ENCODE peak calls at places on chromosome 3, in ten cellular contexts. Z is heart left ventricle, A is ovary, N is sigmoid colon, J is body of pancreas, T is Peyer's patch, V is tibial nerve, I is stomach, D is HepG2, R is IMR-90. B is an unnamed sample.
A peak's percentile ranks its signal among the peaks of the same experiment; 100 is the strongest.

GRCh38 chr3:77464106-77464688 is 424.3 kb downstream of the ROBO2 start:
- DNase-seq in Z (no peak), A (no peak), N (no peak), J (no peak), T (no peak), V (no peak), I (no peak), D (no peak), R (no peak), B (no peak)

GRCh38 chr3:108130705-108131104 is 39.9 kb upstream of the CD47 start:
- DNase-seq in Z (no peak), A (no peak), N (no peak), J (no peak), T (no peak), V (no peak), I (no peak), D (no peak), R (peak; percentile 53), B (no peak)

GRCh38 chr3:53709856-53710674 is 136.2 kb downstream of the CHDH start:
- DNase-seq in Z (peak; percentile 73), A (peak; percentile 75), N (peak; percentile 84), J (peak; percentile 69), T (peak; percentile 64), V (peak; percentile 41), I (peak; percentile 75), D (peak; percentile 50), R (peak; percentile 53), B (peak; percentile 86)

GRCh38 chr3:169813757-169814517 is 1.2 kb upstream of the LRRC34 start:
- DNase-seq in Z (no peak), A (peak; percentile 31), N (no peak), J (peak; percentile 27), T (peak; percentile 55), V (no peak), I (peak; percentile 46), D (peak; percentile 33), R (no peak), B (peak; percentile 93)

GRCh38 chr3:15040844-15041243 is 24.3 kb downstream of the MRPS25 start:
- DNase-seq in Z (no peak), A (no peak), N (no peak), J (no peak), T (no peak), V (no peak), I (no peak), D (no peak), R (no peak), B (no peak)

GRCh38 chr3:141266797-141267555 is 35.4 kb downstream of the PXYLP1 start:
- DNase-seq in Z (no peak), A (no peak), N (no peak), J (no peak), T (no peak), V (no peak), I (no peak), D (no peak), R (no peak), B (no peak)

GRCh38 chr3:66010348-66011097 is 28.2 kb downstream of the MAGI1 start:
- DNase-seq in Z (no peak), A (no peak), N (no peak), J (no peak), T (no peak), V (no peak), I (no peak), D (peak; percentile 16), R (no peak), B (no peak)

GRCh38 chr3:164641071-164641470 is 437.2 kb downstream of the SI start:
- DNase-seq in Z (no peak), A (no peak), N (no peak), J (no peak), T (no peak), V (no peak), I (no peak), D (no peak), R (no peak), B (no peak)

GRCh38 chr3:108136888-108137814 is 46.3 kb upstream of the CD47 start:
- DNase-seq in Z (no peak), A (no peak), N (no peak), J (no peak), T (no peak), V (no peak), I (no peak), D (no peak), R (no peak), B (no peak)

GRCh38 chr3:50652709-50653108 is 22.0 kb upstream of the DOCK3 start:
- DNase-seq in Z (no peak), A (no peak), N (no peak), J (peak; percentile 37), T (peak; percentile 64), V (no peak), I (peak; percentile 48), D (peak; percentile 43), R (peak; percentile 8), B (peak; percentile 82)

GRCh38 chr3:142808103-142808917 is 80.6 kb downstream of the PCOLCE2 start:
- DNase-seq in Z (no peak), A (no peak), N (no peak), J (no peak), T (no peak), V (no peak), I (no peak), D (peak; percentile 5), R (peak; percentile 72), B (no peak)

GRCh38 chr3:72661115-72661457 is 187.2 kb downstream of the SHQ1 start:
- DNase-seq in Z (peak; percentile 78), A (no peak), N (peak; percentile 92), J (peak; percentile 91), T (no peak), V (no peak), I (peak; percentile 86), D (no peak), R (peak; percentile 63), B (no peak)

GRCh38 chr3:20751299-20751698 is 565.3 kb upstream of the SGO1 start:
- DNase-seq in Z (no peak), A (no peak), N (no peak), J (no peak), T (no peak), V (no peak), I (no peak), D (no peak), R (no peak), B (no peak)

DNA sequence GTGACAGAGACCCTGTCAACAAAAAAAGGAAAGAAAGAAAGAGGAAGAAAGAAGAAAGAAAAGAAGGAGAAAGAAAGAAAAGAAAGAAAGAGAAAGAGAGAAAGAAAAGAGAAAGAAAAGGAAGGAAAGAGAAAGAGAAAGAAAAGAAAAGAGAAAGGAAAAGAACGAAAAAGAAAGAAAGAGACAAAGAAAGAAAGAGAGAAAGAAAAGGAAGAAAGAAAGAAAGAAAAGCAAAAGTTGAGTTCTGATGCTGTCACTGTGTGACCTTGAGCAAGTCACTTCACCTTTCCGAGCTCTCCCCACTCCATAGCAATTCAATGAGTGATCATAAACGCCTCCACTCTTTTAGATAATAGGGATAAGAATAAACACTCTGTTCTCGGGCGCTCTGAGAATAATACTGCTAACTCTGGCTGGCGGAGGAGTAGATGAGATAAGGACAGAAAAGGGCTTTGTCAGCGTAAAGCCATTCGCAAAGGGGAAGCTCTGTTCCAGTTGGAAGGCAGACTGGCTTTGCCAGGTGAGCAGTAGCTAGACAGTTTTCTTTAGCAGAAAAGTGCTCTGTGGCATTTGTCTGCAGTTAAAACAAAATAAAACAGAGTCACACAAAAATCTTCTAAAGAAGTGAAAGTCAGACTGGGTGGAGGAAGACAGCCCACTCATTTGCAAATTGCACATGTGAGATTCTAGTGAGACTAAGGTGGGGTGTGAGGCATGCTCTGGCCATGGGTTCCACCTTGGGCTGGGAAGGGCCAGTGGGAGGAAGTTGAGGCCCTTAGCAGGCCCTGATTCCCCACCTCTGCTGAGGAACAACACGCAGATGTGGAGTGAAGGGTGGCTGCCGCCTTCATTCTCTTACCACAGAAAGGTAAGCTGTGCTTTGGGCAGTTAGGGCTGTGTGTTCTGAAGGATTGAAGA is 9.6 kb upstream of the FLNB start:
- DNase-seq in Z (no peak), A (no peak), N (no peak), J (peak; percentile 41), T (no peak), V (no peak), I (peak; percentile 51), D (peak; percentile 77), R (peak; percentile 81), B (no peak)
- TF ChIP-seq POLR2A in Z (no peak), A (no peak), N (no peak), J (no peak), T (no peak), V (no peak), I (no peak), D (no peak), R (no peak), B (no peak)

DNA sequence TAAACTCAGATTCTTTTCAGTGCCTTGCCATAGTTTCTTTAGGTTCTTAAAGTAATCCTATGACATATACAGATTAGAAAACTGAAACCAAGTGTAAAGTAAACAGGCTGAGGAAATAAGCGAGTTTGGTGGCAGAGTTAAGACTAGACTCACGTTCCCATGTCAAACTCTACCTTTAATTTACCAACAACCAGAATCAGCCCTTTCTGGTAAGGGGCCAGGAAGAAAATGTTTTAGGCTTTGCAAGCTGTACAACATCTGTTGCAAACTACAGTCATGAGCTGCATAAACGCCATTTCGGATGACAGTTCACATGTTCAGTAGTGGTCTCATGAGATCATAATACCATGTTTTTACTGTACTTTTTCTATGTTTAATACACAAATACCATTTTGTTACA is 128.0 kb upstream of the PRICKLE2 start:
- DNase-seq in Z (no peak), A (no peak), N (no peak), J (no peak), T (no peak), V (no peak), I (no peak), D (no peak), R (peak; percentile 65), B (no peak)
- H3K4me3 ChIP-seq in Z (no peak overlapping the region), A (no peak overlapping the region), N (no peak overlapping the region), J (no peak overlapping the region), T (no peak overlapping the region), V (no peak overlapping the region), I (no peak overlapping the region), D (no peak overlapping the region), R (peak overlapping the region; percentile 29), B (no peak overlapping the region)

DNA sequence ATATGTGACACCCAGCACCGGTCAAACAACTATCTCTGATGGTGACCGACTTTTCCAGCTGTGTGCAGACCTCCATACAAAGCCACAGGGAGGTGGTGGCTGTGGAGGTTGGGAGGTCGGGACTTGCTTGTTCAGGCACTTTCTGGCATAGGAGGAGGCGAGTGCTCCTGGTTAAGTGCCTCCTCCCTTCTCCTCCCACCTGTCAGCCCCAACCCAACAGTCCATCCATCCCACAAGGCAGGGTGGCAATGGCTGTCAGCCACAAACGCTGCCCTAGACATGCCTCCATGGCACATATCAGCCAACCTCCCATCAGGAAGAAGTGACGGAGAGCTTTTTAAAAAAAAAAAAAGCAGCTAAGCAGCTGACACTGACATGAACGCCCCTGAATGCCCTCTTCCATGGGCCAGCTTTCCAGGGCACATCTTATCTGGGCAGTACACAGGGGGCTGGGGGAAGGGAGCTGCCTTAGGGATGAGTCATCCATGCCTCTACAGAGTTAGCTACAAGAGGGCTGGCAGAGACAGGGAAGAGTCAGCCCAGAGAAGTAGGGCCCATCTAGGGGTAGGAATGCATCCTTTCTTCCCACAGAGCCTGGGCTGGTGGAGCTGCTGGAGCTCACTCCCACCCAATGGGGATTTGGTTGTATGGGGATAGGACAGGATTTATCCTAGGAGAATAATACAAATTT is 41.2 kb downstream of the CCDC12 start:
- DNase-seq in Z (peak; percentile 78), A (peak; percentile 80), N (peak; percentile 95), J (peak; percentile 87), T (no peak), V (no peak), I (peak; percentile 78), D (peak; percentile 92), R (peak; percentile 96), B (peak; percentile 58)
- H3K27ac ChIP-seq in Z (peak overlapping the region; percentile 85), A (peak overlapping the region; percentile 22), N (peak overlapping the region; percentile 78), J (peak overlapping the region; percentile 83), T (peak overlapping the region; percentile 14), V (peak overlapping the region; percentile 41), I (peak overlapping the region; percentile 87), D (peak overlapping the region; percentile 12), R (peak overlapping the region; percentile 91), B (peak overlapping the region; percentile 74)

GRCh38 chr3:119783883-119784282 is 2.0 kb downstream of the NR1I2 start:
- DNase-seq in Z (no peak), A (no peak), N (no peak), J (no peak), T (no peak), V (no peak), I (no peak), D (no peak), R (no peak), B (no peak)
- TF ChIP-seq POLR2A in Z (no peak), A (no peak), N (no peak), J (no peak), T (no peak), V (no peak), I (no peak), D (no peak), R (no peak), B (no peak)